ENCODE peak calls at places on chromosomes 7 and 10, in eight cellular contexts. K, Z, V, B, P, R, Q and N are unnamed samples.

GRCh38 chr7:23277359-23277989 is 21.7 kb upstream of the MALSU1 start:
- DNase-seq in K (no peak), Z (no peak), V (peak; percentile 18), B (no peak), P (peak; percentile 66), R (peak; percentile 69), Q (peak; percentile 50), N (no peak)

GRCh38 chr10:117005454-117006055 is 568 bp upstream of the SHTN1 start:
- DNase-seq in K (no peak), Z (no peak), V (no peak), B (peak; percentile 9), P (peak; percentile 26), R (no peak), Q (no peak), N (no peak)

GRCh38 chr10:21475393-21475792 is 50.1 kb downstream of the SKIDA1 start:
- DNase-seq in K (no peak), Z (no peak), V (no peak), B (no peak), P (no peak), R (no peak), Q (no peak), N (no peak)

GRCh38 chr7:53609185-53609584 is 573.8 kb downstream of the POM121L12 start:
- DNase-seq in K (no peak), Z (no peak), V (no peak), B (no peak), P (no peak), R (no peak), Q (no peak), N (no peak)

GRCh38 chr10:43904301-43904700 is 255.6 kb upstream of the ZNF32 start:
- DNase-seq in K (no peak), Z (no peak), V (no peak), B (no peak), P (no peak), R (no peak), Q (no peak), N (no peak)

GRCh38 chr10:128206676-128207075 is 80.5 kb upstream of the MKI67 start:
- DNase-seq in K (no peak), Z (no peak), V (no peak), B (no peak), P (no peak), R (no peak), Q (no peak), N (no peak)

GRCh38 chr10:33376976-33377657 is 42.6 kb upstream of the NRP1 start:
- DNase-seq in K (no peak), Z (peak; percentile 45), V (no peak), B (no peak), P (no peak), R (no peak), Q (no peak), N (no peak)

GRCh38 chr7:77887567-77887966 is 89.0 kb downstream of the PHTF2 start:
- DNase-seq in K (no peak), Z (peak; percentile 27), V (peak; percentile 26), B (no peak), P (no peak), R (no peak), Q (no peak), N (no peak)

GRCh38 chr7:101558742-101559325 is 70.3 kb downstream of the MYL10 start:
- DNase-seq in K (no peak), Z (no peak), V (no peak), B (no peak), P (no peak), R (no peak), Q (no peak), N (no peak)

GRCh38 chr10:47261121-47261520 is 38.9 kb upstream of the GDF10 start:
- DNase-seq in K (no peak), Z (no peak), V (no peak), B (peak; percentile 9), P (no peak), R (peak; percentile 55), Q (no peak), N (no peak)

GRCh38 chr7:45184326-45185027 is 26.9 kb downstream of the RAMP3 start:
- DNase-seq in K (peak; percentile 19), Z (no peak), V (no peak), B (no peak), P (no peak), R (no peak), Q (no peak), N (no peak)

GRCh38 chr10:31942892-31943291 is 14.3 kb upstream of the ARHGAP12 start:
- DNase-seq in K (peak; percentile 50), Z (no peak), V (no peak), B (no peak), P (no peak), R (no peak), Q (no peak), N (no peak)

GRCh38 chr7:33876600-33877274 is 28.6 kb upstream of the BMPER start:
- DNase-seq in K (no peak), Z (no peak), V (no peak), B (no peak), P (no peak), R (no peak), Q (no peak), N (no peak)

GRCh38 chr10:112952282-112952991 is 2.4 kb downstream of the TCF7L2 start:
- DNase-seq in K (no peak), Z (no peak), V (no peak), B (peak; percentile 25), P (no peak), R (no peak), Q (no peak), N (peak; percentile 22)

GRCh38 chr10:15045380-15045779 is 1.6 kb downstream of the OLAH start:
- DNase-seq in K (no peak), Z (no peak), V (no peak), B (no peak), P (no peak), R (no peak), Q (no peak), N (no peak)

GRCh38 chr10:18504161-18504560 is 147.2 kb downstream of the NSUN6 start:
- DNase-seq in K (no peak), Z (no peak), V (no peak), B (no peak), P (no peak), R (no peak), Q (no peak), N (no peak)

GRCh38 chr7:109479388-109479787 is 909.7 kb downstream of the DNAJB9 start:
- DNase-seq in K (no peak), Z (no peak), V (no peak), B (no peak), P (peak; percentile 21), R (no peak), Q (no peak), N (no peak)

GRCh38 chr7:28245108-28245868 is 64.7 kb upstream of the JAZF1 start:
- DNase-seq in K (no peak), Z (no peak), V (no peak), B (no peak), P (no peak), R (no peak), Q (no peak), N (no peak)

GRCh38 chr10:11236234-11236633 is 218.6 kb downstream of the CELF2 start:
- DNase-seq in K (no peak), Z (no peak), V (no peak), B (no peak), P (no peak), R (peak; percentile 58), Q (no peak), N (no peak)

GRCh38 chr10:71743866-71744265 is 24.3 kb upstream of the C10orf105 start:
- DNase-seq in K (no peak), Z (no peak), V (no peak), B (no peak), P (no peak), R (no peak), Q (no peak), N (no peak)

GRCh38 chr7:117096297-117096696 is 143.0 kb downstream of the ST7 start:
- DNase-seq in K (no peak), Z (no peak), V (no peak), B (no peak), P (no peak), R (no peak), Q (no peak), N (no peak)

GRCh38 chr7:115471891-115472290 is 550.0 kb downstream of the MDFIC start:
- DNase-seq in K (no peak), Z (no peak), V (no peak), B (no peak), P (no peak), R (no peak), Q (peak; percentile 21), N (no peak)

GRCh38 chr7:95922191-95922590 is 149.8 kb downstream of the DYNC1I1 start:
- DNase-seq in K (no peak), Z (no peak), V (no peak), B (no peak), P (no peak), R (no peak), Q (no peak), N (no peak)

GRCh38 chr7:44769381-44770209 is 20.9 kb downstream of the ZMIZ2 start:
- DNase-seq in K (no peak), Z (no peak), V (peak; percentile 21), B (peak; percentile 44), P (no peak), R (peak; percentile 50), Q (no peak), N (no peak)

GRCh38 chr7:522071-522937 is 2.7 kb upstream of the PDGFA start:
- DNase-seq in K (peak; percentile 81), Z (no peak), V (peak; percentile 78), B (peak; percentile 65), P (no peak), R (peak; percentile 21), Q (no peak), N (peak; percentile 70)

GRCh38 chr7:117269895-117270294 is 53.0 kb downstream of the WNT2 start:
- DNase-seq in K (no peak), Z (peak; percentile 49), V (no peak), B (no peak), P (no peak), R (no peak), Q (no peak), N (no peak)

GRCh38 chr7:134690614-134691504 is 44.2 kb downstream of the BPGM start:
- DNase-seq in K (no peak), Z (no peak), V (no peak), B (no peak), P (no peak), R (no peak), Q (no peak), N (no peak)

GRCh38 chr10:103452714-103453230 is 602 bp upstream of the CALHM2 start:
- DNase-seq in K (no peak), Z (no peak), V (no peak), B (no peak), P (no peak), R (no peak), Q (no peak), N (no peak)

GRCh38 chr7:102287465-102288146 is 938 bp downstream of the SH2B2 start:
- DNase-seq in K (peak; percentile 57), Z (no peak), V (peak; percentile 28), B (peak; percentile 43), P (peak; percentile 44), R (no peak), Q (no peak), N (no peak)

GRCh38 chr10:75544923-75545322 is 113.5 kb downstream of the LRMDA start:
- DNase-seq in K (no peak), Z (no peak), V (no peak), B (no peak), P (no peak), R (no peak), Q (no peak), N (no peak)

GRCh38 chr7:17940302-17941170 is at the start of gene SNX13:
- DNase-seq in K (peak; percentile 92), Z (peak; percentile 74), V (peak; percentile 90), B (peak; percentile 92), P (peak; percentile 91), R (peak; percentile 91), Q (peak; percentile 52), N (peak; percentile 93)

GRCh38 chr7:68984331-68984730 is 613.9 kb upstream of the AUTS2 start:
- DNase-seq in K (no peak), Z (no peak), V (no peak), B (no peak), P (no peak), R (no peak), Q (no peak), N (no peak)

GRCh38 chr7:105703207-105703930 is 122.1 kb upstream of the EFCAB10 start:
- DNase-seq in K (no peak), Z (no peak), V (no peak), B (no peak), P (no peak), R (no peak), Q (no peak), N (no peak)